ENCODE peak calls at places on chromosomes 7 and 10, in eight cellular contexts. One of them, this sample, is unnamed.

GRCh38 chr7:101948650-101949049 is 131.2 kb downstream of the CUX1 start:
- DNase-seq in transverse colon: no peak
- DNase-seq in SK-N-SH: no peak
- DNase-seq in K562: no peak
- DNase-seq in HL-60: no peak
- DNase-seq in ascending aorta: no peak
- DNase-seq in neural progenitor cell: no peak
- DNase-seq in B cell: no peak
- DNase-seq in this sample: no peak

GRCh38 chr10:82438277-82438676 is 563.3 kb downstream of the NRG3 start:
- DNase-seq in transverse colon: no peak
- DNase-seq in SK-N-SH: no peak
- DNase-seq in K562: no peak
- DNase-seq in HL-60: no peak
- DNase-seq in ascending aorta: no peak
- DNase-seq in neural progenitor cell: no peak
- DNase-seq in B cell: no peak
- DNase-seq in this sample: no peak

GRCh38 chr10:69914373-69915268 is 112.9 kb downstream of the COL13A1 start:
- DNase-seq in transverse colon: peak
- DNase-seq in SK-N-SH: peak
- DNase-seq in K562: peak
- DNase-seq in HL-60: peak
- DNase-seq in ascending aorta: no peak
- DNase-seq in neural progenitor cell: peak
- DNase-seq in B cell: peak
- DNase-seq in this sample: peak

GRCh38 chr10:60810437-60811182 is 32.3 kb downstream of the CDK1 start:
- DNase-seq in transverse colon: no peak
- DNase-seq in SK-N-SH: no peak
- DNase-seq in K562: no peak
- DNase-seq in HL-60: no peak
- DNase-seq in ascending aorta: no peak
- DNase-seq in neural progenitor cell: no peak
- DNase-seq in B cell: no peak
- DNase-seq in this sample: no peak

GRCh38 chr10:600876-601275 is 88.6 kb downstream of the DIP2C start:
- DNase-seq in transverse colon: no peak
- DNase-seq in SK-N-SH: no peak
- DNase-seq in K562: no peak
- DNase-seq in HL-60: no peak
- DNase-seq in ascending aorta: no peak
- DNase-seq in neural progenitor cell: no peak
- DNase-seq in B cell: no peak
- DNase-seq in this sample: no peak

GRCh38 chr7:50633414-50633710 is 68.2 kb upstream of the DDC start:
- DNase-seq in transverse colon: no peak
- DNase-seq in SK-N-SH: no peak
- DNase-seq in K562: no peak
- DNase-seq in HL-60: peak
- DNase-seq in ascending aorta: no peak
- DNase-seq in neural progenitor cell: no peak
- DNase-seq in B cell: no peak
- DNase-seq in this sample: no peak

GRCh38 chr10:42997151-42997848 is 79.6 kb upstream of the RET start:
- DNase-seq in transverse colon: no peak
- DNase-seq in SK-N-SH: peak
- DNase-seq in K562: no peak
- DNase-seq in HL-60: no peak
- DNase-seq in ascending aorta: no peak
- DNase-seq in neural progenitor cell: no peak
- DNase-seq in B cell: no peak
- DNase-seq in this sample: no peak

GRCh38 chr10:47368431-47369180 is 15.5 kb downstream of the ZNF488 start:
- DNase-seq in transverse colon: no peak
- DNase-seq in SK-N-SH: no peak
- DNase-seq in K562: no peak
- DNase-seq in HL-60: no peak
- DNase-seq in ascending aorta: no peak
- DNase-seq in neural progenitor cell: no peak
- DNase-seq in B cell: no peak
- DNase-seq in this sample: no peak

GRCh38 chr10:17026686-17027485 is 102.7 kb downstream of the CUBN start:
- DNase-seq in transverse colon: no peak
- DNase-seq in SK-N-SH: no peak
- DNase-seq in K562: no peak
- DNase-seq in HL-60: no peak
- DNase-seq in ascending aorta: no peak
- DNase-seq in neural progenitor cell: no peak
- DNase-seq in B cell: no peak
- DNase-seq in this sample: peak

GRCh38 chr7:84508569-84508968 is 314.0 kb upstream of the SEMA3A start:
- DNase-seq in transverse colon: no peak
- DNase-seq in SK-N-SH: no peak
- DNase-seq in K562: no peak
- DNase-seq in HL-60: no peak
- DNase-seq in ascending aorta: no peak
- DNase-seq in neural progenitor cell: no peak
- DNase-seq in B cell: no peak
- DNase-seq in this sample: no peak

GRCh38 chr10:30093303-30093967 is 34.0 kb upstream of the JCAD start:
- DNase-seq in transverse colon: no peak
- DNase-seq in SK-N-SH: no peak
- DNase-seq in K562: no peak
- DNase-seq in HL-60: no peak
- DNase-seq in ascending aorta: no peak
- DNase-seq in neural progenitor cell: peak
- DNase-seq in B cell: no peak
- DNase-seq in this sample: no peak
- TF ChIP-seq CTCF in transverse colon: no peak
- TF ChIP-seq CTCF in SK-N-SH: no peak
- TF ChIP-seq CTCF in K562: no peak
- TF ChIP-seq CTCF in HL-60: no peak
- TF ChIP-seq CTCF in ascending aorta: no peak
- TF ChIP-seq CTCF in neural progenitor cell: peak
- TF ChIP-seq CTCF in B cell: no peak
- TF ChIP-seq CTCF in this sample: no peak

DNA sequence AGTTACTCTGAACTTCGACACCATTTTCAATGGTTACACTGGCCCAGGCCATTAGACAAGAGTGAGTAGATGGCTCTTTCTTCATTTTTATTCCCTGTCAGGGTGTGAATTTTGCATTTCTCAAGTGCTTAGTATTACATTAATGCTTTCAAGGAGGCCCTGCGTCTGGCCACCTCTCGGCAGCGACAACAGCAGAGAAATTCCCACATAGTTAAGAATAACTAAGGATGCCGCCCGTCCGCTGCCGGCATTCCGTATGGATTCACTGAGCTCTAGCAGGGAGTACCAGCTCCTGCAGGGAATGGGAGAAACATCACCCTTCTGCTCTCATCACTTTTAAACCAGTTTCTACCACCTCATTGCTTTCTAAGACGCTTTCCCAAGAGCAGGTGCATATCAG is 153.6 kb downstream of the TCERG1L start:
- DNase-seq in transverse colon: no peak
- DNase-seq in SK-N-SH: no peak
- DNase-seq in K562: no peak
- DNase-seq in HL-60: no peak
- DNase-seq in ascending aorta: no peak
- DNase-seq in neural progenitor cell: no peak
- DNase-seq in B cell: no peak
- DNase-seq in this sample: no peak
- TF ChIP-seq CTCF in transverse colon: no peak
- TF ChIP-seq CTCF in SK-N-SH: no peak
- TF ChIP-seq CTCF in K562: no peak
- TF ChIP-seq CTCF in HL-60: no peak
- TF ChIP-seq CTCF in ascending aorta: no peak
- TF ChIP-seq CTCF in neural progenitor cell: no peak
- TF ChIP-seq CTCF in B cell: no peak
- TF ChIP-seq CTCF in this sample: no peak

GRCh38 chr10:79305988-79306387 is 41.3 kb upstream of the PPIF start:
- DNase-seq in transverse colon: no peak
- DNase-seq in SK-N-SH: peak
- DNase-seq in K562: no peak
- DNase-seq in HL-60: no peak
- DNase-seq in ascending aorta: no peak
- DNase-seq in neural progenitor cell: no peak
- DNase-seq in B cell: no peak
- DNase-seq in this sample: no peak
- TF ChIP-seq CTCF in transverse colon: no peak
- TF ChIP-seq CTCF in SK-N-SH: no peak
- TF ChIP-seq CTCF in K562: no peak
- TF ChIP-seq CTCF in HL-60: no peak
- TF ChIP-seq CTCF in ascending aorta: no peak
- TF ChIP-seq CTCF in neural progenitor cell: no peak
- TF ChIP-seq CTCF in B cell: no peak
- TF ChIP-seq CTCF in this sample: no peak

DNA sequence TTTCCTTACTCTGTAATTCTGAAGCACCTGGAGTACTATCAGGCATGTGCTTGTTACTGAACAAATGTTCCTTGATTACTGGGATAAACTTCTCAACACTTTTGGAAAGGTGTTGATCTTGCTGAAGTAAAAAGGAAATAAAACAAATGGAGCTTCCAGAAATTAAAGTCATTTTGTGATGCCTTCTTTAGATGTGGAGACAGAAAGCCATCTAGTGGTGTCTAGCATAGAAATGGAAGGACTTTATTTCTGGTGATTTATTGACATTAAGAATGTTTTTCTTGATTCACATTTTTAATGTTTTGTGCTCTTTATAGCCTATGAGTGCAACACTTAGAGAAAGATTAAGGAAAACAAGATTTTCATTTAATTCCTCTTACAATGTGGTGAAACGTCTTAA is 1.4 kb downstream of the SFR1 start:
- DNase-seq in transverse colon: no peak
- DNase-seq in SK-N-SH: peak
- DNase-seq in K562: no peak
- DNase-seq in HL-60: no peak
- DNase-seq in ascending aorta: no peak
- DNase-seq in neural progenitor cell: no peak
- DNase-seq in B cell: no peak
- DNase-seq in this sample: no peak
- TF ChIP-seq CTCF in transverse colon: peak
- TF ChIP-seq CTCF in SK-N-SH: peak
- TF ChIP-seq CTCF in K562: peak
- TF ChIP-seq CTCF in HL-60: no peak
- TF ChIP-seq CTCF in ascending aorta: no peak
- TF ChIP-seq CTCF in neural progenitor cell: peak
- TF ChIP-seq CTCF in B cell: no peak
- TF ChIP-seq CTCF in this sample: no peak

DNA sequence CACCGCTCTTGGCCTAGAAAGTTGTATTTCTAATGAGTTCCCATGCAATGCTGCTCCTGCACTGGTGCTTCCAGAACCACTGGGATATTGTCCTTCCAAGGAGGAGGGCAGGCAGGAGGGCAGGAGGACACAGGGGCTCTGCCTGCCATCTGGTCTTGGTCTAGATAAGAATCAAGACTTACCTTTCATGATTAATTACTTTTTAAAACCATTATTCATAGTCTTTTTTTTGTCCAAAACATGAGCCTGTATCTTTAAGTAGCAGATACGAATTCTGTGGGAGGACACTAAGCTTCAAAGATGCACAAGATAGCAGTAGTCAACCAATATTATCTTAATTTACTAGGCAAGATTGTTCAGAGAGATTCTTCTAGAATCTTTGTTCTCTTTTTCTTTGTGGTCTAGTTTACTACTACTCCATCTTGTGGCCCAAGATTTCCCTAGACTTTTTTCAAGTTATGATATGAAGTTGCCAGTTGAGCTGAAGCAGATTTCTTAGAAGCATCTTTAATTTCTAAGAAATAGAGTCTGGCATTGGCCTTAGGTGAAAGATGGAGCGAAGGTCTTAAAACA is 57.6 kb downstream of the RBM33 start:
- DNase-seq in transverse colon: no peak
- DNase-seq in SK-N-SH: no peak
- DNase-seq in K562: no peak
- DNase-seq in HL-60: no peak
- DNase-seq in ascending aorta: no peak
- DNase-seq in neural progenitor cell: no peak
- DNase-seq in B cell: no peak
- DNase-seq in this sample: no peak
- TF ChIP-seq CTCF in transverse colon: no peak
- TF ChIP-seq CTCF in SK-N-SH: peak
- TF ChIP-seq CTCF in K562: peak
- TF ChIP-seq CTCF in HL-60: no peak
- TF ChIP-seq CTCF in ascending aorta: no peak
- TF ChIP-seq CTCF in neural progenitor cell: no peak
- TF ChIP-seq CTCF in B cell: no peak
- TF ChIP-seq CTCF in this sample: no peak

DNA sequence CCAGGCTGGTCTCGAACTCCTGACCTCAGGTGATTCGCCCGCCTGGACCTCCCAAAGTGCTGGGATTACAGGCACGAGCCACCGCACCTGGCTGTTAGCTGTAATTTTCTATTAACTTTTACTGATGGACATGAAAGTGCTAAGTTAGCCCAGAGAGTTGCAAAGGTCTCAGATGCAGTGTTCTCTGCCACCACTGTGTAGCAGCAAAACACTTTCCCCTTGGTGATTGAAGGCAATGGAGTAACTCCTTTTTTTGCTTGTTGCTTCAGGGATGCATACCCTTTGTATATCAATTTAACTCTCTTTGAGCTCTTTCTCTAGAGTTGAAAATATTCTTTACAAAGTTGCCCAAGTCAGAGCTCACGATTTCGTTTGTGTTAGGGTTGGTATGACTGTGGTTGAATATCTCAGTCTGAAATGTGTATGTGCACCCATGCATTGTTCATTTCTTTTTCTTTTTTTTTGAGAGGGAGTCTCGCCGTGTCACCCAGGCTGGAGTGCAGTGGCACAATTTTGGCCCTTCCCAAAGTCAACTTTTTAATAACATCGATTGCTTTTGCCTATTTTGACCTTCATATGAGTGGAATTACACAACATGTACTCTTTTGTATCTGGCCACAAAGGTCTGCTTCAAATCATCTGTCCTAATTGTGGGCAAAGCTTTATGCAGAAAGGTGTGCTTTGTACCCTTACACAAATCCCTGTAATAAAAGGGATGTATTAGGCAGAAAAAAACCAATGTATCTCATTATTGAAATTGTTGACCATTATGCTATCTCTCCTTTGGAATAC is 52.6 kb downstream of the GTF2I start:
- DNase-seq in transverse colon: no peak
- DNase-seq in SK-N-SH: no peak
- DNase-seq in K562: peak
- DNase-seq in HL-60: no peak
- DNase-seq in ascending aorta: no peak
- DNase-seq in neural progenitor cell: no peak
- DNase-seq in B cell: no peak
- DNase-seq in this sample: no peak
- TF ChIP-seq CTCF in transverse colon: no peak
- TF ChIP-seq CTCF in SK-N-SH: peak
- TF ChIP-seq CTCF in K562: peak
- TF ChIP-seq CTCF in HL-60: no peak
- TF ChIP-seq CTCF in ascending aorta: no peak
- TF ChIP-seq CTCF in neural progenitor cell: peak
- TF ChIP-seq CTCF in B cell: peak
- TF ChIP-seq CTCF in this sample: no peak

This sample was measured in activated CD8-positive, alpha-beta T cell treated with anti-CD3 and anti-CD28 coated beads for 36 hours.